ENCODE peak calls at places on chromosomes 5 and 9, in four cellular contexts. J, F, O and T are unnamed samples.

GRCh38 chr9:8863064-8863463 is 1063.5 kb upstream of the DMAC1 start:
- DNase-seq in J (no peak), O (no peak), F (no peak), T (no peak)

GRCh38 chr5:7886849-7887460 is 18.0 kb downstream of the MTRR start:
- DNase-seq in O (no peak), F (no peak), J (no peak), T (no peak)

GRCh38 chr9:76585487-76586459 is 126.8 kb downstream of the GCNT1 start:
- DNase-seq in J (no peak), O (no peak), F (no peak), T (no peak)

GRCh38 chr5:61631438-61631941 is 299.4 kb downstream of the ZSWIM6 start:
- DNase-seq in O (no peak), J (peak), F (peak), T (peak)

GRCh38 chr9:92964607-92964975 is 17.3 kb downstream of the FGD3 start:
- DNase-seq in J (no peak), F (no peak), O (no peak), T (no peak)

GRCh38 chr5:54249210-54250028 is 61.0 kb downstream of the ARL15 start:
- DNase-seq in O (peak), F (no peak), J (peak), T (no peak)

GRCh38 chr9:92897323-92897722 is 19.5 kb upstream of the ZNF484 start:
- DNase-seq in O (no peak), J (no peak), F (no peak), T (no peak)

GRCh38 chr9:36625006-36625600 is 52.4 kb downstream of the MELK start:
- DNase-seq in O (no peak), J (peak), F (no peak), T (peak)

GRCh38 chr9:126144617-126145456 is 181.8 kb upstream of the MVB12B start:
- DNase-seq in O (no peak), J (peak), F (no peak), T (no peak)

GRCh38 chr5:37776826-37777225 is 63.0 kb downstream of the GDNF start:
- DNase-seq in F (no peak), J (no peak), O (no peak), T (no peak)

GRCh38 chr9:126479515-126479914 is 134.2 kb upstream of the LMX1B start:
- DNase-seq in J (no peak), F (no peak), O (no peak), T (no peak)

GRCh38 chr5:18281947-18282557 is 647.8 kb downstream of the TAF11L14 start:
- DNase-seq in F (no peak), J (no peak), O (no peak), T (no peak)

GRCh38 chr5:160398806-160399205 is 1.0 kb downstream of the FAM200C start:
- DNase-seq in J (no peak), O (no peak), F (no peak), T (no peak)

GRCh38 chr5:123035320-123035949 is 1.1 kb downstream of the PPIC start:
- DNase-seq in F (no peak), O (no peak), J (peak), T (no peak)

GRCh38 chr9:34376596-34377401 is at the start of gene MYORG:
- DNase-seq in O (peak), F (peak), J (peak), T (peak)

GRCh38 chr9:128713411-128713780 is 10.5 kb downstream of the ZDHHC12 start:
- DNase-seq in F (no peak), J (no peak), O (no peak), T (no peak)

GRCh38 chr9:94973491-94973941 is 247.0 kb downstream of the AOPEP start:
- DNase-seq in F (no peak), J (no peak), O (no peak), T (no peak)

GRCh38 chr5:107340631-107341030 is 330.1 kb downstream of the EFNA5 start:
- DNase-seq in J (no peak), O (no peak), F (no peak), T (no peak)

GRCh38 chr9:20623021-20623747 is 885 bp upstream of the MLLT3 start:
- DNase-seq in J (peak), F (no peak), O (peak), T (no peak)

GRCh38 chr5:123696948-123697347 is 185.0 kb downstream of the CSNK1G3 start:
- DNase-seq in O (no peak), J (no peak), F (peak), T (peak)

GRCh38 chr9:74887041-74887980 is at the start of gene TRPM6:
- DNase-seq in J (peak), F (no peak), O (peak), T (no peak)

GRCh38 chr9:16869140-16869903 is 1.1 kb downstream of the BNC2 start:
- DNase-seq in O (no peak), J (no peak), F (no peak), T (no peak)

GRCh38 chr5:83321656-83322055 is 149.9 kb upstream of the VCAN start:
- DNase-seq in F (no peak), J (no peak), O (no peak), T (no peak)

GRCh38 chr5:154765396-154765925 is 10.3 kb downstream of the LARP1 start:
- DNase-seq in J (no peak), O (no peak), F (no peak), T (no peak)

GRCh38 chr5:170769236-170769635 is 14.3 kb upstream of the GABRP start:
- DNase-seq in O (no peak), J (no peak), F (no peak), T (no peak)

GRCh38 chr5:59587489-59588337 is 305.8 kb downstream of the PDE4D start:
- DNase-seq in O (no peak), F (peak), J (peak), T (peak)

GRCh38 chr9:136008693-136008997 is 47.5 kb upstream of the UBAC1 start:
- DNase-seq in O (no peak), J (no peak), F (no peak), T (no peak)

GRCh38 chr5:75281716-75282465 is 45.2 kb upstream of the ANKRD31 start:
- DNase-seq in O (no peak), F (no peak), J (no peak), T (no peak)

GRCh38 chr5:178363501-178364325 is 131.1 kb upstream of the PHYKPL start:
- DNase-seq in F (no peak), J (no peak), O (no peak), T (no peak)

GRCh38 chr9:113966394-113966793 is 90.3 kb downstream of the ZNF618 start:
- DNase-seq in F (no peak), O (no peak), J (no peak), T (no peak)

GRCh38 chr9:93662952-93663572 is 86.7 kb downstream of the PHF2 start:
- DNase-seq in O (no peak), J (no peak), F (no peak), T (no peak)

GRCh38 chr9:116380496-116380995 is 227.0 kb downstream of the PAPPA start:
- DNase-seq in F (no peak), O (no peak), J (no peak), T (no peak)

GRCh38 chr5:168471785-168472184 is 14.5 kb upstream of the RARS1 start:
- DNase-seq in F (no peak), O (no peak), J (no peak), T (no peak)

GRCh38 chr5:14816999-14817761 is 54.4 kb downstream of the ANKH start:
- DNase-seq in F (no peak), J (no peak), O (no peak), T (peak)

GRCh38 chr9:73219985-73220626 is 68.4 kb downstream of the ANXA1 start:
- DNase-seq in O (no peak), J (no peak), F (no peak), T (no peak)

GRCh38 chr5:176809544-176810083 is 745 bp upstream of the UNC5A start:
- DNase-seq in J (no peak), O (no peak), F (no peak), T (no peak)

GRCh38 chr9:79408617-79409016 is 163.1 kb upstream of the TLE4 start:
- DNase-seq in F (no peak), O (no peak), J (no peak), T (no peak)